ENCODE peak calls at places on chromosomes 12 and 14, in six cellular contexts. Z, P, E, S, B and K are unnamed samples.

GRCh38 chr14:53929871-53930685 is 26.5 kb downstream of the BMP4 start:
- DNase-seq in S (no peak), P (no peak), E (no peak), Z (no peak), B (no peak), K (no peak)

GRCh38 chr12:87216436-87216835 is 812.8 kb downstream of the C12orf50 start:
- DNase-seq in S (no peak), P (no peak), B (no peak), E (peak; percentile 10), Z (peak; percentile 90), K (peak; percentile 88)

GRCh38 chr12:24972078-24972477 is 23.2 kb upstream of the BCAT1 start:
- DNase-seq in B (no peak), Z (no peak), P (no peak), S (no peak), E (no peak), K (no peak)

GRCh38 chr12:13610280-13610679 is 371.1 kb downstream of the GRIN2B start:
- DNase-seq in Z (no peak), B (no peak), E (no peak), S (no peak), P (no peak), K (no peak)

GRCh38 chr14:86296173-86296572 is 766.2 kb downstream of the FLRT2 start:
- DNase-seq in Z (peak; percentile 85), B (no peak), P (no peak), S (no peak), E (peak; percentile 80), K (peak; percentile 25)

GRCh38 chr12:41919025-41919424 is 225.6 kb downstream of the GXYLT1 start:
- DNase-seq in P (no peak), Z (no peak), S (no peak), E (no peak), B (no peak), K (no peak)

GRCh38 chr14:98966021-98966420 is 306.0 kb downstream of the BCL11B start:
- DNase-seq in P (no peak), Z (no peak), B (no peak), E (no peak), S (no peak), K (no peak)

GRCh38 chr12:57579677-57580465 is 11.1 kb upstream of the PIP4K2C start:
- DNase-seq in E (peak; percentile 24), P (no peak), Z (no peak), S (no peak), B (no peak), K (no peak)

GRCh38 chr14:64510127-64510808 is 5.7 kb downstream of the ZBTB1 start:
- DNase-seq in S (no peak), E (no peak), P (no peak), B (no peak), Z (no peak), K (no peak)

GRCh38 chr12:120468846-120469449 is 600 bp downstream of the SRSF9 start:
- DNase-seq in B (peak; percentile 73), E (peak; percentile 10), S (no peak), Z (no peak), P (peak; percentile 66), K (no peak)

GRCh38 chr14:75303415-75303814 is 24.8 kb downstream of the FOS start:
- DNase-seq in Z (peak; percentile 87), B (peak; percentile 78), S (no peak), E (peak; percentile 72), P (peak; percentile 86), K (peak; percentile 83)

GRCh38 chr12:106769078-106769477 is 5.4 kb upstream of the RIC8B start:
- DNase-seq in B (no peak), S (no peak), Z (peak; percentile 66), P (no peak), E (peak; percentile 38), K (peak; percentile 82)

GRCh38 chr14:85565862-85566296 is 35.9 kb downstream of the FLRT2 start:
- DNase-seq in E (peak; percentile 69), S (no peak), B (no peak), Z (peak; percentile 60), P (no peak), K (peak; percentile 72)

GRCh38 chr12:52446346-52447045 is 5.5 kb downstream of the KRT6B start:
- DNase-seq in B (no peak), Z (no peak), S (no peak), P (no peak), E (no peak), K (no peak)

GRCh38 chr12:106736051-106736957 is 38.2 kb upstream of the RIC8B start:
- DNase-seq in B (no peak), Z (no peak), S (no peak), P (no peak), E (no peak), K (peak; percentile 3)

GRCh38 chr12:89497467-89497866 is 27.1 kb downstream of the GALNT4 start:
- DNase-seq in S (no peak), E (peak; percentile 14), Z (no peak), P (no peak), B (no peak), K (no peak)

GRCh38 chr14:73785834-73786631 is 65.6 kb upstream of the PTGR2 start:
- DNase-seq in E (peak; percentile 96), S (no peak), P (peak; percentile 94), Z (peak; percentile 96), B (peak; percentile 89), K (peak; percentile 96)

GRCh38 chr12:122192441-122192840 is 9.5 kb downstream of the LRRC43 start:
- DNase-seq in B (no peak), E (no peak), S (no peak), Z (no peak), P (no peak), K (no peak)

GRCh38 chr14:101069666-101070362 is 166.3 kb upstream of the RTL1 start:
- DNase-seq in Z (no peak), B (peak; percentile 43), E (no peak), S (no peak), P (peak; percentile 45), K (no peak)

GRCh38 chr12:98154850-98155249 is 360.5 kb upstream of the TMPO start:
- DNase-seq in B (no peak), Z (peak; percentile 2), P (no peak), E (no peak), S (no peak), K (no peak)

GRCh38 chr14:99215277-99215676 is 56.7 kb downstream of the BCL11B start:
- DNase-seq in P (no peak), E (no peak), Z (peak; percentile 11), B (no peak), S (no peak), K (peak; percentile 2)

GRCh38 chr12:129193263-129193871 is 340.1 kb downstream of the GLT1D1 start:
- DNase-seq in S (no peak), P (no peak), E (no peak), B (no peak), Z (no peak), K (no peak)

GRCh38 chr12:26027401-26027800 is 68.9 kb downstream of the RASSF8 start:
- DNase-seq in S (no peak), B (no peak), P (no peak), E (no peak), Z (no peak), K (no peak)

GRCh38 chr12:5433081-5433839 is 1.4 kb downstream of the NTF3 start:
- DNase-seq in S (no peak), B (peak; percentile 75), Z (no peak), E (peak; percentile 63), P (no peak), K (no peak)

GRCh38 chr12:30138483-30138882 is 354.7 kb upstream of the TMTC1 start:
- DNase-seq in P (no peak), S (no peak), E (no peak), Z (peak; percentile 48), B (no peak), K (peak; percentile 19)

GRCh38 chr12:49967777-49968250 is 4.9 kb upstream of the AQP6 start:
- DNase-seq in P (no peak), E (no peak), S (no peak), Z (no peak), B (peak; percentile 29), K (no peak)

GRCh38 chr12:49966511-49967041 is 4.9 kb downstream of the AQP5 start:
- DNase-seq in Z (no peak), E (no peak), P (no peak), S (no peak), B (no peak), K (no peak)

GRCh38 chr12:49965836-49966235 is 4.2 kb downstream of the AQP5 start:
- DNase-seq in S (no peak), P (no peak), B (no peak), E (no peak), Z (no peak), K (no peak)

GRCh38 chr12:49968431-49968830 is 4.3 kb upstream of the AQP6 start:
- DNase-seq in P (peak; percentile 56), Z (no peak), B (peak; percentile 38), S (no peak), E (no peak), K (no peak)

GRCh38 chr12:49967042-49967776 is 5.5 kb downstream of the AQP5 start:
- DNase-seq in B (peak; percentile 87), P (peak; percentile 96), E (peak; percentile 78), Z (peak; percentile 92), S (peak; percentile 18), K (peak; percentile 85)
- TF ChIP-seq CTCF in B (peak; percentile 78), P (peak; percentile 96), E (peak; percentile 92), Z (peak; percentile 92), S (peak; percentile 79), K (peak; percentile 91)

GRCh38 chr14:61538464-61539022 is 156.8 kb upstream of the HIF1A start:
- DNase-seq in Z (no peak), B (no peak), S (no peak), P (no peak), E (no peak), K (peak; percentile 57)

GRCh38 chr14:61537567-61538463 is 157.5 kb upstream of the HIF1A start:
- DNase-seq in S (no peak), P (no peak), Z (peak; percentile 88), B (no peak), E (peak; percentile 90), K (peak; percentile 93)

GRCh38 chr14:61535032-61535431 is 160.3 kb upstream of the HIF1A start:
- DNase-seq in B (no peak), P (no peak), Z (no peak), E (peak; percentile 58), S (no peak), K (no peak)

GRCh38 chr14:61535470-61535869 is 159.8 kb upstream of the HIF1A start:
- DNase-seq in E (no peak), Z (no peak), B (no peak), P (no peak), S (no peak), K (no peak)

GRCh38 chr14:61536661-61537566 is 158.4 kb upstream of the HIF1A start:
- DNase-seq in E (no peak), Z (no peak), B (no peak), P (no peak), S (no peak), K (no peak)
- H3K4me3 ChIP-seq in E (no peak overlapping the region), Z (no peak overlapping the region), B (no peak overlapping the region), P (no peak overlapping the region), S (no peak overlapping the region), K (no peak overlapping the region)

GRCh38 chr12:61993734-61994345 is 266.4 kb upstream of the USP15 start:
- DNase-seq in B (no peak), E (peak; percentile 6), S (no peak), Z (no peak), P (no peak), K (no peak)
- TF ChIP-seq CTCF in B (peak; percentile 65), E (peak; percentile 38), S (no peak), Z (peak; percentile 37), P (no peak), K (peak; percentile 14)

DNA sequence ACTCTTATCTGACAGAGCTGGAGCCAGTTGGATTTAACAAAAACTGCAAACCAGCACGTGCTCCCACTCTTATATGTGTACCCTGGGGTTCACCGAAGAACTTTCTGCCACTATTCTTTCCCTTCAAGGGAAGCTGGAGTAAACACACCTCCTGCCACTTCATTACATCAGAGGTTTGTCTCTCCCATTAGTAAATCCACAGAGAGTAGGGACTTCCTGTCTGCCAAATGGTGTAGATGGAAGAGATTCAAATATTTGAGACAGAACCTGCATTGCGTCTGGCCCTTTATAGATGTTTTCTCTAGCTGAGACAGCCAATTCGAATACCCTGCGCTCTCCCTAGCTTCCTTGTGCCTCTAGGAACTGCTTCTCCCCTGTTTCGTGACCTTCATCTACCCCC is 29.1 kb upstream of the AEBP2 start:
- DNase-seq in P (no peak), Z (no peak), B (no peak), E (no peak), S (no peak), K (peak; percentile 25)
- H3K4me3 ChIP-seq in P (no peak overlapping the region), Z (no peak overlapping the region), B (no peak overlapping the region), E (no peak overlapping the region), S (no peak overlapping the region), K (no peak overlapping the region)